ENCODE peak calls at places on chromosomes 5 and 9, in nine cellular contexts. C is stomach, R is GM12878, H is ovary, D is transverse colon, I is sigmoid colon, S is tibial nerve, N is A549, E is esophagus muscularis mucosa. P is an unnamed sample.

GRCh38 chr9:35813434-35814105 is 1.3 kb downstream of the HINT2 start:
- DNase-seq in C (no peak), R (no peak), H (no peak), D (no peak), I (no peak), S (no peak), N (peak; percentile 79), E (no peak), P (no peak)

GRCh38 chr9:127742435-127743088 is 7.5 kb upstream of the TOR2A start:
- DNase-seq in C (peak; percentile 32), R (no peak), H (peak; percentile 82), D (no peak), I (peak; percentile 80), S (no peak), N (peak; percentile 88), E (no peak), P (peak; percentile 86)

GRCh38 chr5:93649234-93649900 is 66.3 kb downstream of the NR2F1 start:
- DNase-seq in C (no peak), R (no peak), H (no peak), D (no peak), I (no peak), S (no peak), N (no peak), E (no peak), P (no peak)

GRCh38 chr5:104800440-104801048 is 1238.0 kb upstream of the NUDT12 start:
- DNase-seq in C (no peak), R (no peak), H (no peak), D (no peak), I (no peak), S (no peak), N (peak; percentile 30), E (no peak), P (no peak)

GRCh38 chr5:8615142-8615858 is 746.4 kb downstream of the MTRR start:
- DNase-seq in C (no peak), R (no peak), H (no peak), D (no peak), I (no peak), S (no peak), N (no peak), E (no peak), P (no peak)

GRCh38 chr5:10324519-10325370 is 17.0 kb upstream of the CMBL start:
- DNase-seq in C (no peak), R (no peak), H (no peak), D (no peak), I (no peak), S (no peak), N (no peak), E (no peak), P (no peak)

GRCh38 chr9:5644522-5644921 is 15.6 kb downstream of the RIC1 start:
- DNase-seq in C (no peak), R (no peak), H (no peak), D (no peak), I (no peak), S (no peak), N (no peak), E (no peak), P (no peak)

GRCh38 chr9:110691002-110691549 is 22.5 kb downstream of the MUSK start:
- DNase-seq in C (no peak), R (no peak), H (no peak), D (no peak), I (no peak), S (no peak), N (peak; percentile 10), E (no peak), P (no peak)

GRCh38 chr9:2087500-2088313 is 72.6 kb downstream of the SMARCA2 start:
- DNase-seq in C (no peak), R (peak; percentile 45), H (no peak), D (no peak), I (no peak), S (no peak), N (peak; percentile 58), E (no peak), P (no peak)

GRCh38 chr5:170280090-170280493 is 17.5 kb downstream of the LCP2 start:
- DNase-seq in C (no peak), R (no peak), H (peak; percentile 57), D (no peak), I (peak; percentile 84), S (no peak), N (no peak), E (no peak), P (no peak)

GRCh38 chr9:134326754-134327526 is 685 bp downstream of the RXRA start:
- DNase-seq in C (no peak), R (no peak), H (no peak), D (no peak), I (peak; percentile 76), S (no peak), N (peak; percentile 28), E (no peak), P (no peak)

GRCh38 chr9:75743855-75744254 is 146.6 kb upstream of the PCSK5 start:
- DNase-seq in C (no peak), R (no peak), H (no peak), D (no peak), I (no peak), S (no peak), N (no peak), E (no peak), P (no peak)

GRCh38 chr5:97554992-97555981 is 372.2 kb upstream of the RIOK2 start:
- DNase-seq in C (no peak), R (no peak), H (no peak), D (no peak), I (no peak), S (no peak), N (no peak), E (no peak), P (no peak)

GRCh38 chr5:138068742-138069375 is 15.0 kb upstream of the WNT8A start:
- DNase-seq in C (peak; percentile 88), R (peak; percentile 28), H (peak; percentile 77), D (peak; percentile 83), I (peak; percentile 77), S (peak; percentile 78), N (peak; percentile 85), E (peak; percentile 94), P (peak; percentile 75)

GRCh38 chr5:10557747-10558295 is 6.0 kb upstream of the ANKRD33B start:
- DNase-seq in C (no peak), R (no peak), H (no peak), D (no peak), I (peak; percentile 33), S (no peak), N (peak; percentile 82), E (no peak), P (no peak)

GRCh38 chr5:72166070-72166979 is 59.0 kb downstream of the MAP1B start:
- DNase-seq in C (no peak), R (no peak), H (peak; percentile 37), D (no peak), I (peak; percentile 70), S (peak; percentile 58), N (no peak), E (no peak), P (no peak)

GRCh38 chr9:125630436-125630835 is 76.6 kb downstream of the MAPKAP1 start:
- DNase-seq in C (no peak), R (no peak), H (no peak), D (no peak), I (no peak), S (no peak), N (no peak), E (no peak), P (no peak)

GRCh38 chr9:4092793-4093709 is 206.8 kb downstream of the GLIS3 start:
- DNase-seq in C (no peak), R (no peak), H (no peak), D (no peak), I (no peak), S (no peak), N (no peak), E (peak; percentile 57), P (no peak)
- TF ChIP-seq POLR2A in C (no peak), R (no peak), H (no peak), D (no peak), I (no peak), S (no peak), N (no peak), E (no peak), P (no peak)

DNA sequence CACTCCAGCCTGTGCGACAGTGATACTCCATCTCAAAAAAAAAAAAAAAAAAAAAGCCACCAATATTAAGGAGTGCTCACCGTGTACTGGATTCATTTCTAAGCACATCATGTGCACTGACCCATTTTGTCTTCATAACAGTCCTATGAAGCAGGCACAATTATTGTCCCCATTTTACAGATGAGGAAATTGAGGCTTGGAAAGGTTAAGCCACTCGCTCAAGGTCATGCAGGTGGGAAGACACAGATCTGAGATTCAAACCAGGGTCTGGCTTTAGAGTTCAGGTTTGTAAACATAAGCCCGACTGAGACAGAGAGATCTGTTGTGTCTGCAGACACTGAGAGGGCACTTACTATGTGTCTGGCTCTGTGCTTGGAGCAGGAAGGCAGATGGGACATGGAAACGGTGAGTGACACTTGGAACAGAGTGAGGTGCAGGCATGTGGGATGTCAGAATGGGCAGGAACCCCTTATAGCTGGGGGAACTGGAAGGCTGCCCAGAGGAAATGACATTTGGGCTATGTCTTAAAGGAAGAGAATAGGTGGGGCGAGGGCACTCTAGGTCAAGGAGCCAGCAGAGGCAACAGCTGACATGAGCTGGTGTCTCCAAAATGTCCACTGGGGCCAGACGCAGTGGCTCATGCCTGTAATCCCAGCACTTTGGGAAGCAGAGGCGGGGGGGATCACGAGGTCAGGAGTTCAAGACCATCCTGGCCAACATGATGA is 69.9 kb downstream of the STK10 start:
- DNase-seq in C (no peak), R (no peak), H (no peak), D (no peak), I (no peak), S (no peak), N (no peak), E (no peak), P (peak; percentile 40)
- TF ChIP-seq EP300 in C (no peak), R (no peak), H (no peak), D (no peak), I (no peak), S (no peak), N (no peak), E (no peak), P (no peak)

DNA sequence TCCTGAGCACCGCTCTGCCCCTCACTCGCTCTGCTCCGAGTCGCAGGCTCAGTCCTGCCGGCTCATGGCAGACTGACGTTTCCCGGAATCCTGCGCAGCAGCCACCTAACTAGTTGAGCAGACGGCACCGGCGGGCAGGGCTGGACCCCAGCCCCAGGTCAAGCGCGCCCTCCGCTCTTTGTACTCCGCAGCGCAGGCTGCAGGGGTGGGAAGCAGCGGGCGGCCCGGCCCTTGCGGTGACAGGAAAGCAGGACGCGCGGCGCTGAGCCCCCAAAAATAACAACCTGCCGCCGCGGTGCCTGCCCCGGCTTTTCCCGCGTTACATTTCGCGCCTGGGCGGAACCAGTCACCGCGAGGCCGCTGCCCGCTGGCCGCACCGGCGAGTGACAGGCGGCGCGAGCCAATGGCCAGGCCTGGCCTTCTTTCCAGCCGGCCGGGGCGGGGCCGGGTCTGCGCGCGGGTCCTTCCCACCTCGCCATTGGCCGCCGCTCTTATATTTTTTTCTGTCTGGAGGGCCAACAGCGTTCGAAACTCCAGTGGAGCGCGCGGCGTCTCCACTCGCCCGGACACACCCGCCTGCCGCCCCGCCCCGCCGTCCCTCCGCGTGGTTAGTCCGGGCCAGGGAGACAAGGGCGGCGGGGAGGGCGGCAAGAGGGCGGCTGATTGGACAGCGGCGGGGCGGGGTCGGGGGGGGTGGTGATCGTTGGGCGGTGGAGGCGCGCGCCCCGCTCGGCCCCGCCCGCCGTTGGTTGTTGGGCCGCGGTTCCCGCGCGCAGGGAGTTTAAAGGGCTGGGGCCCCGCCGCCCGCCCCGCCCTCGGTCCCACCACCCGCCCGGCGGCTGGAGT is at the start of gene ZNF367:
- DNase-seq in C (peak; percentile 97), R (peak; percentile 81), H (peak; percentile 97), D (peak; percentile 98), I (peak; percentile 99), S (peak; percentile 95), N (peak; percentile 97), E (peak; percentile 99), P (peak; percentile 99)
- TF ChIP-seq POLR2A in C (no peak), R (peak; percentile 84), H (no peak), D (peak; percentile 5), I (no peak), S (peak; percentile 50), N (peak; percentile 16), E (no peak), P (no peak)

GRCh38 chr9:123355761-123356520 is at the start of gene CRB2:
- DNase-seq in C (no peak), R (no peak), H (no peak), D (no peak), I (no peak), S (no peak), N (peak; percentile 33), E (no peak), P (no peak)
- TF ChIP-seq EP300 in C (no peak), R (no peak), H (no peak), D (no peak), I (no peak), S (no peak), N (no peak), E (no peak), P (no peak)